ENCODE peak calls at places on chromosomes 13 and 19, in ten cellular contexts. H is transverse colon; J is iPS DF 6.9; G is naive thymus-derived CD4-positive, alpha-beta T cell; C is non-pigmented ciliary epithelial cell; S is HFF-Myc; O is activated naive CD4-positive, alpha-beta T cell treated with Interleukin-2 at 50 U/mL for 16 hours; Q is H9; U is ACHN; M is activated CD4-positive, alpha-beta T cell treated with anti-CD3 and anti-CD28 coated beads for 24 hours. E is an unnamed sample.

GRCh38 chr13:64551755-64552154 is 2678.4 kb downstream of the PCDH9 start:
- DNase-seq in S (peak), H (no peak), J (no peak), Q (no peak), M (no peak), U (no peak), G (no peak), C (peak), O (no peak), E (no peak)

GRCh38 chr13:36418022-36418805 is 14.1 kb upstream of the CCNA1 start:
- DNase-seq in J (no peak), G (no peak), C (peak), Q (no peak), U (peak), S (peak), M (no peak), O (no peak), H (no peak), E (no peak)

GRCh38 chr19:41001243-41001971 is 10.3 kb downstream of the CYP2B6 start:
- DNase-seq in U (no peak), O (no peak), G (no peak), Q (no peak), M (no peak), C (no peak), S (no peak), J (no peak), H (no peak), E (no peak)

GRCh38 chr19:57327993-57328392 is 7.7 kb downstream of the ZNF543 start:
- DNase-seq in M (no peak), C (no peak), O (no peak), U (no peak), Q (no peak), J (no peak), H (no peak), G (no peak), S (no peak), E (no peak)

GRCh38 chr13:27372896-27373295 is 51.5 kb upstream of the GTF3A start:
- DNase-seq in S (no peak), Q (no peak), C (no peak), O (no peak), M (no peak), U (no peak), H (peak), J (no peak), G (no peak), E (no peak)

GRCh38 chr19:4140237-4140711 is 13.2 kb upstream of the CREB3L3 start:
- DNase-seq in J (peak), S (no peak), Q (peak), C (no peak), H (peak), U (peak), O (peak), M (peak), G (peak), E (peak)

GRCh38 chr19:39474139-39474620 is 6.5 kb upstream of the TIMM50 start:
- DNase-seq in J (peak), S (no peak), O (peak), M (peak), C (no peak), G (peak), H (peak), Q (peak), U (peak), E (peak)

GRCh38 chr13:32581177-32581786 is 5.0 kb upstream of the PDS5B start:
- DNase-seq in G (peak), M (no peak), C (no peak), J (no peak), O (no peak), Q (no peak), H (no peak), S (no peak), U (peak), E (no peak)

GRCh38 chr19:2589441-2589840 is 113.1 kb downstream of the GNG7 start:
- DNase-seq in C (no peak), S (no peak), Q (no peak), G (no peak), O (no peak), J (no peak), H (no peak), U (no peak), M (no peak), E (no peak)

GRCh38 chr13:75869981-75870380 is 233.9 kb downstream of the LMO7 start:
- DNase-seq in Q (no peak), O (no peak), C (no peak), G (peak), J (no peak), H (no peak), U (no peak), S (no peak), M (no peak), E (peak)

GRCh38 chr13:63327584-63327983 is 1911.9 kb upstream of the PCDH20 start:
- DNase-seq in H (no peak), O (no peak), S (no peak), C (no peak), Q (no peak), J (no peak), M (no peak), U (no peak), G (no peak), E (no peak)

GRCh38 chr13:40550130-40550529 is 116.3 kb downstream of the FOXO1 start:
- DNase-seq in G (no peak), C (no peak), U (no peak), O (no peak), Q (no peak), H (no peak), J (no peak), S (no peak), M (no peak), E (no peak)

GRCh38 chr13:40348096-40348679 is 318.3 kb downstream of the FOXO1 start:
- DNase-seq in S (no peak), C (no peak), Q (peak), G (no peak), M (no peak), H (no peak), J (no peak), O (no peak), U (no peak), E (no peak)

GRCh38 chr13:110509971-110510786 is 51.3 kb downstream of the RAB20 start:
- DNase-seq in Q (no peak), G (no peak), U (no peak), J (no peak), M (no peak), H (no peak), C (no peak), S (no peak), O (no peak), E (no peak)

GRCh38 chr13:22039961-22040360 is 369.1 kb downstream of the FGF9 start:
- DNase-seq in C (no peak), S (no peak), J (no peak), Q (no peak), H (no peak), M (no peak), O (no peak), U (no peak), G (no peak), E (no peak)

GRCh38 chr19:43574424-43575155 is 737 bp downstream of the XRCC1 start:
- DNase-seq in U (peak), J (no peak), M (no peak), S (no peak), O (no peak), H (no peak), C (no peak), Q (no peak), G (no peak), E (no peak)

GRCh38 chr13:45206340-45206739 is 5.5 kb upstream of the KCTD4 start:
- DNase-seq in U (peak), J (no peak), M (no peak), H (no peak), G (no peak), Q (no peak), C (peak), O (no peak), S (peak), E (no peak)